ENCODE peak calls at places on chromosomes 11 and 22, in five cellular contexts. T is BJ; E is ovary; D is CD4-positive, alpha-beta T cell; J is PC-9. C is an unnamed sample.
A peak's percentile ranks its signal among the peaks of the same experiment; 100 is the strongest.

GRCh38 chr11:118605116-118605867 is 2.1 kb upstream of the PHLDB1 start:
- DNase-seq in T (peak; percentile 87), E (peak; percentile 87), D (no peak), J (no peak), C (peak; percentile 48)

GRCh38 chr11:19444231-19444630 is 203.5 kb upstream of the E2F8 start:
- DNase-seq in T (no peak), E (no peak), D (no peak), J (no peak), C (no peak)

GRCh38 chr11:66242085-66242765 is 26.2 kb upstream of the RAB1B start:
- DNase-seq in T (no peak), E (no peak), D (no peak), J (no peak), C (no peak)

GRCh38 chr11:118662401-118663271 is 16.8 kb downstream of the TREH start:
- DNase-seq in T (no peak), E (no peak), D (no peak), J (peak; percentile 50), C (no peak)

GRCh38 chr11:16969010-16970004 is 44.9 kb downstream of the PLEKHA7 start:
- DNase-seq in T (no peak), E (no peak), D (no peak), J (no peak), C (no peak)

GRCh38 chr11:1668911-1669473 is 28.0 kb upstream of the KRTAP5-6 start:
- DNase-seq in T (no peak), E (no peak), D (no peak), J (no peak), C (no peak)

GRCh38 chr11:64276653-64277431 is 7.6 kb downstream of the BAD start:
- DNase-seq in T (no peak), E (peak; percentile 27), D (no peak), J (peak; percentile 97), C (no peak)

GRCh38 chr11:1410366-1411291 is 20.9 kb downstream of the BRSK2 start:
- DNase-seq in T (no peak), E (no peak), D (no peak), J (no peak), C (no peak)

GRCh38 chr22:44404341-44405020 is 91.7 kb upstream of the SHISAL1 start:
- DNase-seq in T (no peak), E (no peak), D (no peak), J (no peak), C (no peak)

GRCh38 chr22:39309881-39310714 is 9.3 kb downstream of the RPL3 start:
- DNase-seq in T (no peak), E (no peak), D (no peak), J (peak; percentile 24), C (no peak)

GRCh38 chr11:122659676-122660571 is 4.4 kb downstream of the UBASH3B start:
- DNase-seq in T (no peak), E (no peak), D (no peak), J (no peak), C (no peak)

GRCh38 chr11:91299980-91300379 is 924.6 kb upstream of the FAT3 start:
- DNase-seq in T (no peak), E (no peak), D (no peak), J (no peak), C (no peak)

GRCh38 chr11:102989379-102990047 is 34.0 kb upstream of the MMP13 start:
- DNase-seq in T (no peak), E (no peak), D (no peak), J (no peak), C (no peak)

GRCh38 chr11:11841605-11842425 is at the start of gene USP47:
- DNase-seq in T (peak; percentile 18), E (peak; percentile 94), D (peak; percentile 93), J (peak; percentile 81), C (peak; percentile 97)

GRCh38 chr22:36257308-36257707 is 4.4 kb downstream of the APOL1 start:
- DNase-seq in T (no peak), E (no peak), D (no peak), J (no peak), C (no peak)

GRCh38 chr11:612201-612960 is 3.4 kb downstream of the IRF7 start:
- DNase-seq in T (no peak), E (peak; percentile 47), D (no peak), J (peak; percentile 31), C (no peak)

GRCh38 chr22:41334215-41334614 is 32.9 kb downstream of the ZC3H7B start:
- DNase-seq in T (no peak), E (no peak), D (no peak), J (no peak), C (no peak)

GRCh38 chr22:31248965-31249940 is 37.2 kb downstream of the LIMK2 start:
- DNase-seq in T (no peak), E (no peak), D (no peak), J (peak; percentile 40), C (no peak)

GRCh38 chr11:13007182-13007581 is 1.9 kb upstream of the RASSF10 start:
- DNase-seq in T (no peak), E (no peak), D (no peak), J (no peak), C (no peak)

GRCh38 chr11:128165572-128165971 is 421.8 kb downstream of the ETS1 start:
- DNase-seq in T (no peak), E (no peak), D (no peak), J (no peak), C (no peak)

DNA sequence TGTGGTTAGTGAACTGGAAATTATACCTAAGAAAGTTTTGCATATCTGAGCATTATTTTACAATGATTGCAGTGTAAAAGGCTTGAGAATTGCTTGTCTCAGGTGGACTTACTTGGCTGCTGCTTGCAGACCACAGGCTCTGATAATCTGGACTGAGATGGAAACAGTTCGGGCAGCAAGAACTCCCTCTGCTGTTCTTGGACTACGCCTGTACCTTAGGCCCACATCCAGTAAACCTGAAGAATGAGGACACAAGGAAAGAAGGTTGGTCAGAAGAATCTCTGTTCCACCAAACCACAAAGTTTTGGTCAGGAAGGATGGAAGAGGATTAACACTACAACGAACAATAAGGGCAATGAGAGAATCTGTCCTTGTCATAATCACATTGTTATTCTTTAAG is 80.1 kb downstream of the C2CD3 start:
- DNase-seq in T (no peak), E (no peak), D (no peak), J (no peak), C (no peak)
- TF ChIP-seq CTCF in T (peak; percentile 24), E (no peak), D (no peak), J (peak; percentile 59), C (no peak)

DNA sequence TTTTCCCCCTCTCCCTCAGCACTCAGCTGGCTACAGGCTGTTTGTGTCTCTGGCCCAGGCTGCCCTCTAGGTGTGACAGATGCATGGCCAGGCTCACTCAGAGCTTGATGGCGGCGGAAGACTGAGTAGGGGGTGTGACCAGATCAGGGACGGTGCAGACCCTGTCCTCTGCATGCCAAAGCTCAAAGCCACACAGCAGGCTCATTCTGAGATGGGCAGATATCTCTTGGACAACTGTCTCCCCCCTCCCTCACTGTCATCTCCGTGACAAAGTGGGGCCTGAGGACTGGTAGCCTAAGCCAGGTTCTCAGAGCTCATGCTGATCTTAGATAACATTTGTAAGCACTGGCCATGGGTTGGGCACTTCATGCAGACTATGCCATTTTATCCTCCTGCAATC is 231.3 kb downstream of the DSCAML1 start:
- DNase-seq in T (no peak), E (no peak), D (no peak), J (no peak), C (no peak)
- TF ChIP-seq CTCF in T (no peak), E (no peak), D (no peak), J (no peak), C (no peak)

DNA sequence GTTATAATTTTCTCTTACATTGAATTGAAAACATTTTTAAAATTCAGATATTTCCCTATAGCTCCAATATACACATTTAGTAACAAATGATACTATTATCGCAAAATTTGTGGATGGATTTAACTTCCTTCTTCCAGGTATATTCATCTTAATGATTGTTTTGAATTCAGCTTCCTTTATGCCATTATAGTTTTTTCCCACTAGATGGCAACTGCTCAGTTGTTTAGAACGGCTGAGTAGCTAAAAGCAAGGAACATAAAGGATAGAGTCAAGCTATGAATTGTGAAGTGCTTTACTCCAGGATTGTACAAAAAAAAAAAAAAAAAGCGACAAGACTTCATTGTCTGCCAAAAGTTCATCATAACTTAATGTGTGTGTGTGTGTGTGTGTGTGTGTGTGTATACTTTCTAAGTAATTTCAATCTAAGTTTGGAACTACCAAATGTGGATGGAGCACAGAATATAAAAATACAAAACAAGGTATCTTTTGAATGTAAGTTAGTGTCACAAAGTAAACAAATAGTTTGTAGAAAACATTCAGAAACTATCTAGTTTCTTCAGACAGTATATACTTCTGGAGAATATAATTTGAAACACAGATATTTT is 846.4 kb downstream of the DLG2 start:
- DNase-seq in T (no peak), E (no peak), D (no peak), J (no peak), C (no peak)
- TF ChIP-seq CTCF in T (peak; percentile 59), E (no peak), D (no peak), J (peak; percentile 76), C (peak; percentile 39)

GRCh38 chr22:27381960-27382742 is 419.4 kb downstream of the MN1 start:
- DNase-seq in T (no peak), E (no peak), D (no peak), J (no peak), C (no peak)
- TF ChIP-seq CTCF in T (no peak), E (no peak), D (no peak), J (no peak), C (no peak)

DNA sequence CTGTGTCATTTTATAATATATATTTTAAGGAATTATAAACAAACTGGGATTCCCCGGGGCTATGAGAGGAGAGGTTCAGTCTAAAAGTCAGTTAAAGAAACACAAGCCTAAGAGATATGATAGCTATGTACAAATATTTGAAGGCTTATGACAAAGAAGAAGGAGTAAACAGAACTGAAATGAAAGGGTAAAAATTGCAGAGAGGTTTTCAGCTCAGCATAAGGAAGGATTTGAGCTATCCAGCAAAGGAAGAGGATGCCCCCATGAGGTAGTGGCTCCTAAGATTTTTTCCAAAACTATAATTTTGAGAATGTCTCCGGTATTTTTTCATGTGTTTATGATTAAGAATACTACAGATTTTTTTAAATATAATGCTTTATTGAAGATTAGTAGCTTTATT is 57.9 kb upstream of the ANGPTL5 start:
- DNase-seq in T (no peak), E (no peak), D (no peak), J (no peak), C (no peak)
- TF ChIP-seq CTCF in T (peak; percentile 40), E (no peak), D (no peak), J (no peak), C (no peak)